ENCODE peak calls at places on chromosomes 4 and X, in seven cellular contexts. N is Peyer's patch, B is BE2C, D is thoracic aorta, Q is AG10803, O is psoas muscle, E is left lung. M is an unnamed sample.

GRCh38 chr4:123849495-123849894 is 452.9 kb downstream of the SPRY1 start:
- DNase-seq in O (no peak), E (no peak), B (no peak), Q (no peak), D (no peak), N (no peak), M (no peak)

GRCh38 chr4:181958435-181958834 is 284.8 kb upstream of the TENM3 start:
- DNase-seq in B (no peak), O (no peak), E (no peak), N (no peak), D (no peak), Q (peak; percentile 81), M (no peak)

GRCh38 chr4:129163427-129163826 is 67.5 kb downstream of the C4orf33 start:
- DNase-seq in E (no peak), N (no peak), O (no peak), D (no peak), B (no peak), Q (no peak), M (no peak)

GRCh38 chr4:169116270-169116901 is 106.3 kb upstream of the CBR4 start:
- DNase-seq in N (no peak), D (no peak), B (no peak), O (no peak), E (peak; percentile 72), Q (no peak), M (peak; percentile 64)

GRCh38 chr4:77025643-77026321 is 50.0 kb downstream of the CCNI start:
- DNase-seq in Q (peak; percentile 55), O (no peak), N (no peak), B (no peak), D (no peak), E (no peak), M (no peak)

GRCh38 chr4:100062921-100063320 is 112.8 kb upstream of the H2AZ1 start:
- DNase-seq in B (no peak), E (no peak), D (no peak), O (no peak), N (no peak), Q (no peak), M (peak; percentile 31)

GRCh38 chr4:98663226-98664006 is 5.0 kb upstream of the TSPAN5 start:
- DNase-seq in Q (no peak), E (no peak), N (no peak), B (no peak), O (no peak), D (no peak), M (no peak)

GRCh38 chrX:123476636-123477219 is 256.1 kb downstream of the THOC2 start:
- DNase-seq in Q (no peak), E (no peak), N (no peak), D (no peak), B (no peak), O (no peak), M (no peak)

GRCh38 chrX:9739130-9739529 is 26.5 kb downstream of the GPR143 start:
- DNase-seq in N (no peak), B (no peak), D (no peak), Q (no peak), E (no peak), O (no peak), M (no peak)

GRCh38 chr4:76504613-76505465 is 69.8 kb downstream of the SHROOM3 start:
- DNase-seq in D (no peak), E (no peak), O (no peak), N (no peak), B (no peak), Q (peak; percentile 60), M (peak; percentile 28)

GRCh38 chr4:102500371-102501175 is 586 bp upstream of the NFKB1 start:
- DNase-seq in Q (peak; percentile 56), N (no peak), B (peak; percentile 82), O (peak; percentile 84), D (no peak), E (peak; percentile 85), M (peak; percentile 35)

GRCh38 chr4:106160560-106160959 is 155.4 kb downstream of the TBCK start:
- DNase-seq in O (no peak), D (no peak), Q (no peak), B (no peak), N (no peak), E (no peak), M (no peak)

GRCh38 chr4:100254237-100254636 is 64.0 kb upstream of the DDIT4L start:
- DNase-seq in E (no peak), D (no peak), Q (no peak), N (no peak), O (no peak), B (no peak), M (no peak)

GRCh38 chr4:122458625-122459024 is 2.1 kb upstream of the IL2 start:
- DNase-seq in E (no peak), Q (peak; percentile 21), D (no peak), N (no peak), B (no peak), O (no peak), M (peak; percentile 4)

GRCh38 chr4:174434455-174434854 is 87.8 kb downstream of the HPGD start:
- DNase-seq in N (no peak), E (no peak), D (no peak), Q (no peak), O (no peak), B (no peak), M (no peak)

GRCh38 chr4:87077834-87078585 is 142.4 kb downstream of the KLHL8 start:
- DNase-seq in B (no peak), N (no peak), D (no peak), O (no peak), Q (no peak), E (no peak), M (no peak)

GRCh38 chr4:87080462-87080861 is 140.0 kb downstream of the KLHL8 start:
- DNase-seq in E (no peak), B (no peak), O (no peak), Q (no peak), D (no peak), N (no peak), M (no peak)

GRCh38 chr4:87079967-87080366 is 140.5 kb downstream of the KLHL8 start:
- DNase-seq in Q (no peak), O (no peak), E (no peak), N (no peak), D (no peak), B (no peak), M (no peak)

GRCh38 chr4:87076690-87077358 is 142.0 kb downstream of the AFF1 start:
- DNase-seq in Q (no peak), E (no peak), D (no peak), B (no peak), O (no peak), N (no peak), M (no peak)

GRCh38 chr4:87078987-87079469 is 141.4 kb downstream of the KLHL8 start:
- DNase-seq in O (peak; percentile 82), D (peak; percentile 33), Q (peak; percentile 88), N (no peak), E (no peak), B (no peak), M (peak; percentile 85)
- H3K4me3 ChIP-seq in O (peak overlapping the region; percentile 18), D (peak overlapping the region; percentile 53), Q (peak overlapping the region; percentile 18), N (no peak overlapping the region), E (no peak overlapping the region), B (no peak overlapping the region), M (no peak overlapping the region)

DNA sequence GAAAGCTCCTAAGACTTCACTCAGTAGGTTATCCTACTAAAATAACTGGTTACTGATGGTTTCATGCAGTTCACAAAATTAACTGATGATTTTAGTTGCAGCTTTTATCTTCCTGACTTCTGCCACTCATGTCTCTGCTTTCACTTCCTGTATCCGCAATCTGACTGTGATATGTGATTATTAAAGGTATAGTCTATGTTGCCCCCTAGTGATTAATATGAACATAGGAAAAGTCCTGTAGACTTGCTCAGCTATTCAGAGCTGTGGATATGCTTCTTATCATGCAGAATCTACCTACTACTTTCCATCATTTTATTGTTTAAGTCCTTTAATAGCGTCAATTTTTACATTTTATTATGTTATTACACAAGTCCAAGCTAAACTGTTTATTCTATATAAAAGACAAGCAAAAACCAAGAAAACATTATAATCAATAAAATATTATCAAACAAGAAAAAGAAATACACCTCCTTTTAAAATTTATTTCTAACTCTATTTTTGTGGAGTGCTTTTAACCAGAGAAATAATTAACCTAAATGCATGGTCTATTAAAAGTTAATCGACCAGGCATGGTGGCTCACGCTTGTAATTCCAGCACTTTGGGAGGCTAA is 40.6 kb upstream of the TLR2 start:
- DNase-seq in O (no peak), B (no peak), D (no peak), Q (peak; percentile 55), N (no peak), E (no peak), M (peak; percentile 46)
- TF ChIP-seq CTCF in O (peak; percentile 40), B (peak; percentile 60), D (peak; percentile 20), Q (peak; percentile 59), N (peak; percentile 61), E (peak; percentile 29), M (peak; percentile 43)

DNA sequence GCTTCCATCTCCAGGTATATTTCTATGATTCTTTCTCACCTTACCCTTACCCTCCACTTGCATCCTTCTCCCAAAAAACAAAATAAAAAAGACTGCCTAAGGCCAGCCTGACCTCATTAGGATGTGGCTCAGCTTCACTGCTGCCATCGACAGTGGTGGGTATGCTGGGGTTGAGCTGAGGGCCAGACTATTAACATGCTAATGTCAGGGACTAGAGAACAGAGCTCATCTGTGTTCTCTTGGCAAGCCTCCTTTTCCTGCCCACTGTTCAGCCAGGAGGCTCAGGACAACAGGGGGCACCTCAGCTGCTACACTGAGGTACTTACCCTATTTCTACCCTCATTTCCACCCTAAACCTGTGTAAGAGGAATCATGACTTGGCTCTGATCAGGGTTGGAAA is 59.3 kb downstream of the MSN start:
- DNase-seq in N (no peak), E (no peak), O (no peak), Q (no peak), D (no peak), B (no peak), M (no peak)
- H3K4me3 ChIP-seq in N (no peak overlapping the region), E (no peak overlapping the region), O (no peak overlapping the region), Q (no peak overlapping the region), D (no peak overlapping the region), B (no peak overlapping the region), M (no peak overlapping the region)

GRCh38 chrX:19902110-19902509 is 14.7 kb upstream of the SH3KBP1 start:
- DNase-seq in Q (peak; percentile 79), O (no peak), B (no peak), E (no peak), N (no peak), D (no peak), M (no peak)

GRCh38 chrX:19907794-19908193 is 20.4 kb upstream of the SH3KBP1 start:
- DNase-seq in B (no peak), E (no peak), N (no peak), D (no peak), Q (no peak), O (no peak), M (no peak)

GRCh38 chrX:19909761-19910160 is 22.4 kb upstream of the SH3KBP1 start:
- DNase-seq in O (no peak), B (no peak), N (no peak), D (no peak), Q (no peak), E (no peak), M (no peak)

GRCh38 chrX:19906293-19906692 is 18.9 kb upstream of the SH3KBP1 start:
- DNase-seq in O (no peak), D (no peak), N (no peak), Q (no peak), E (no peak), B (no peak), M (no peak)

DNA sequence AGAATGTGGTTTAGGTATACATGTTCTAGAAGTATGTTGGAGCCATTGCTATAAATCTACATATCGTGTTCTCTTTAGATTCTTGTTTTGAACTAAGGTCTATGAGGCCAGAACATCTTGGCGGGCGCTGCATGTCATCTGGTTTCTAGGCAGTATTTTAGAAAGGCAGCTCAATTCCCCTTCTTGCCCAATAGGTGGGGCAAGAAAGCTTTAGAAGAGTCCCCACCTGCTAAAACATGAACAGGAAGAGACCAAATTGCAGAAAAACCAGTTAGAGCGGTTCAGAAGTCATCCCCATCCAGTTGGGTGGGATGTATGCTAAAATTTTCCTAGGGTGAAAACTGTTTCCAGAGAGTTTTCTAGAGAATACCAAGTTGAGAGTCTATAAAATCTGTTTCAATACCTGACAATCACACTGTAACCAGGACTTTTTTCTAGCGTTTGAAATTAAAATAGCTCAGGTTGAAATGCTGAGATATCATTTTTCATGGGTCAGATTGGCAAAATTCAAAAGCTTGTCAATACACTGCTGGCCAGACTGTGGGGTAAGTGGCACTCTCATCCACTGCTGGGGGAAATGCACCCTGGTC is 17.5 kb upstream of the SH3KBP1 start:
- DNase-seq in B (peak; percentile 10), O (no peak), D (no peak), N (no peak), Q (peak; percentile 61), E (no peak), M (no peak)
- TF ChIP-seq CTCF in B (peak; percentile 73), O (peak; percentile 60), D (peak; percentile 51), N (peak; percentile 53), Q (peak; percentile 74), E (peak; percentile 47), M (peak; percentile 58)